ENCODE peak calls at places on chromosomes 11 and 22, in five cellular contexts. L, O, D, U and G are unnamed samples.

GRCh38 chr11:117097567-117098268 is 510 bp downstream of the SIK3 start:
- DNase-seq in D (peak; percentile 42), U (peak; percentile 49), O (peak; percentile 66), L (peak; percentile 89), G (peak; percentile 42)

GRCh38 chr22:24060375-24060788 is 49.3 kb downstream of the CABIN1 start:
- DNase-seq in L (no peak), O (no peak), U (no peak), D (peak; percentile 32), G (no peak)

GRCh38 chr22:17098379-17098819 is 13.6 kb downstream of the IL17RA start:
- DNase-seq in U (no peak), L (no peak), O (peak; percentile 31), D (no peak), G (no peak)

GRCh38 chr11:121961228-121961860 is 154.7 kb downstream of the BLID start:
- DNase-seq in L (no peak), D (no peak), U (no peak), O (no peak), G (no peak)

GRCh38 chr11:12531681-12532080 is 142.5 kb upstream of the TEAD1 start:
- DNase-seq in D (no peak), O (no peak), U (no peak), L (no peak), G (no peak)

GRCh38 chr11:105732611-105733010 is 122.7 kb downstream of the GRIA4 start:
- DNase-seq in L (no peak), O (no peak), U (no peak), D (no peak), G (no peak)

GRCh38 chr11:78643676-78644056 is 69.0 kb upstream of the NARS2 start:
- DNase-seq in U (no peak), L (no peak), D (no peak), O (no peak), G (no peak)

GRCh38 chr22:45273452-45274075 is 11.2 kb upstream of the UPK3A start:
- DNase-seq in D (no peak), L (no peak), O (no peak), U (no peak), G (no peak)

GRCh38 chr11:1890856-1891830 is 552 bp downstream of the PRR33 start:
- DNase-seq in L (no peak), U (no peak), O (no peak), D (peak; percentile 64), G (no peak)

GRCh38 chr11:121068787-121069186 is 32.3 kb upstream of the TECTA start:
- DNase-seq in L (no peak), U (no peak), O (no peak), D (no peak), G (no peak)

GRCh38 chr11:114343020-114343419 is 46.8 kb downstream of the NNMT start:
- DNase-seq in D (no peak), L (no peak), O (no peak), U (no peak), G (no peak)

GRCh38 chr22:43543522-43544281 is 131.9 kb downstream of the MPPED1 start:
- DNase-seq in L (no peak), U (peak; percentile 15), O (no peak), D (no peak), G (no peak)

GRCh38 chr11:109422755-109423113 is 744 bp downstream of the C11orf87 start:
- DNase-seq in L (peak; percentile 42), U (no peak), D (no peak), O (no peak), G (no peak)

GRCh38 chr22:44091021-44091721 is 67.1 kb downstream of the PARVB start:
- DNase-seq in U (no peak), O (peak; percentile 21), L (peak; percentile 43), D (no peak), G (no peak)

GRCh38 chr11:30585067-30585891 is 874 bp downstream of the MPPED2 start:
- DNase-seq in D (peak; percentile 57), O (no peak), L (peak; percentile 78), U (peak; percentile 51), G (peak; percentile 37)

GRCh38 chr22:39238966-39239510 is 5.7 kb downstream of the PDGFB start:
- DNase-seq in L (no peak), O (no peak), D (no peak), U (no peak), G (no peak)

GRCh38 chr11:10305964-10306918 is 1.4 kb downstream of the ADM start:
- DNase-seq in U (peak; percentile 61), D (no peak), L (peak; percentile 83), O (no peak), G (peak; percentile 30)

GRCh38 chr22:23763579-23764331 is 965 bp downstream of the C22orf15 start:
- DNase-seq in D (no peak), U (peak; percentile 74), L (no peak), O (peak; percentile 73), G (no peak)

GRCh38 chr11:131924446-131925240 is 554.2 kb downstream of the NTM start:
- DNase-seq in L (no peak), D (no peak), O (no peak), U (no peak), G (no peak)

GRCh38 chr11:107182983-107183382 is 164.7 kb upstream of the GUCY1A2 start:
- DNase-seq in O (no peak), D (no peak), L (no peak), U (no peak), G (no peak)

DNA sequence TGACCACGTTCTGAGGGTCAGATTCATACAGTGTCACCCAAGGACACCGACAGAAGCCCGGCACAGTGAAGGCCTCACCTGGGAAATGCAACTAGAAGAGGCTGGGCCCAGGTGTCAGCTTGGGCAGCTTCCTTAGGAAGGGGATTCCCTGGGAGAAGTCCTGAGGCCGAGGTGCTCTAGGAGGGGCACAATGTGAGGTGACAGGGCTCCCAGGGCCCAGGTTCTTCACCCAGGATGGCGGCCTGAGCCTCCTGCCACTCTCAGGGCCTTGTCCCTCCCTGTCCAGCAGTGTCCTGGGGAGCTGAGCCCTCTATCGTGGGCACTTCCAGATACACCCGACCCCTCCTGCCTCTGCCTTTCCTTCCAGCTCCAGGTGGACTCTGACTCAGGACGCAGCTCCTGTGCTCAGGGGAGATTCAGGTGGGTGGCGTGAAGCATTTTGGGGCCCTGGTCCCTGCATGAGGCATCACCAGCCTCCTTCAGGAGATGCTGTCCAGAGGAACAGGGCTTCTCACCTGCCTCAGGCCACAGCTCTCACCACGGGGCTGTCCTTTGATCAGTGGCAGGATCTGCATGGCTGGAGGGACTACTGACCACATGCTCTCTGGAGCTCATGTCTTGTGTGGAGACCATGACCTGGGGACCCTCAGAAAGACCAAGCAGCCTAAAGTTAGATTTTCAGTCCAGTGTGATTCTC is 58.6 kb downstream of the GGTLC2 start:
- DNase-seq in L (no peak), D (no peak), O (no peak), U (no peak), G (no peak)
- TF ChIP-seq CTCF in L (no peak), D (no peak), O (no peak), U (no peak), G (no peak)

DNA sequence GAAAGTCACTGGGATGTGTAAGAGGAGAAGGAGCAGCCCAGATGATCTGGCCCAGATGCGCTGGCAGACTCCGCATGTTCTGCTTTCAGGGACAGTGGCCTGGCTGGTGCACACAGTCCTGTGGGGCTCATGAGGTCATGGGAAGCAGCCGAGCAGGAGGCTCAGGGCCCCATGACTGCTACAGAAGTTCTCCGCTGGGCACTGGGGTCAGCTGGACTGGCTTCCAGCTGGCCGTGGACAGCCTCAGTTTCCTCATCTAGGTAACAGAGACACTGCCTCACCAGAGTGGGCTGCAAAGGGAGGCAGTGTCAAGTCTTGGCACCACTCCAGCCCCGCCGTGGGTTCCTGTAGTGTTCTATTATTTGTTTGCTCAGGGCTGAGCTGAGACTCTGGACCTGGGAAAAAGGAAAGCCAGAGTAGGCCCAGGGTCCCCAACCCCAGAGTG is 45.1 kb downstream of the MED15 start:
- DNase-seq in U (no peak), O (no peak), D (peak; percentile 98), L (peak; percentile 88), G (peak; percentile 90)
- H3K27ac ChIP-seq in U (no peak overlapping the region), O (no peak overlapping the region), D (peak overlapping the region; percentile 85), L (peak overlapping the region; percentile 78), G (peak overlapping the region; percentile 95)

GRCh38 chr11:46119352-46120216 is 1.7 kb downstream of the PHF21A start:
- DNase-seq in U (no peak), D (peak; percentile 76), O (peak; percentile 74), L (peak; percentile 80), G (peak; percentile 35)

GRCh38 chr11:46120361-46120710 is 918 bp downstream of the PHF21A start:
- DNase-seq in U (no peak), L (peak; percentile 81), O (peak; percentile 39), D (peak; percentile 44), G (peak; percentile 24)

GRCh38 chr11:46119053-46119351 is 2.3 kb downstream of the PHF21A start:
- DNase-seq in D (no peak), U (no peak), L (no peak), O (no peak), G (no peak)

GRCh38 chr11:46116007-46116711 is 5.1 kb downstream of the PHF21A start:
- DNase-seq in U (no peak), L (no peak), D (no peak), O (no peak), G (no peak)

DNA sequence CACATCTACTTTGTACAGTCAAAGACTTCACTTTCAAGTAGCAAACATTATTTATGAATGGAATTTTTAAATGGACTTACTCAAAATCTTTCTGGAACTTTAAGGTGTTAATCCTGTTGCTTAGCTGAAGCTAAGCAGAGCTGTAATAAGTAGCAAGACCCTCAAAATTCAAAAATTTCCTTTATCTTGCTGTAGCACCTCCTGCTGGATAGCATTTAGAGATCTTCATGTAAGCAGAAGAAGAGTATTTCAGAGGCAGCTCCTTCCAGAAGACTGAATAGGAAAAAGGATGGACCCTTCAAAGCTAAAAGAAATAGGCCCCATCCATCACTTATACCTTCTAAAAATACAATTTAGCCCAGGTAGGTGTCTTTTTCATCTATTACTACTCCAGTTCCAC is 3.4 kb downstream of the PHF21A start:
- DNase-seq in D (no peak), L (no peak), U (no peak), O (peak; percentile 44), G (no peak)
- TF ChIP-seq CTCF in D (no peak), L (no peak), U (peak; percentile 60), O (peak; percentile 84), G (peak; percentile 19)

GRCh38 chr11:64768300-64768694 is 8.5 kb upstream of the PYGM start:
- DNase-seq in U (no peak), L (no peak), O (no peak), D (peak; percentile 11), G (no peak)

GRCh38 chr11:64765291-64765803 is 5.6 kb upstream of the PYGM start:
- DNase-seq in O (no peak), L (peak; percentile 70), D (peak; percentile 48), U (peak; percentile 72), G (no peak)

GRCh38 chr11:64767344-64768299 is 7.8 kb upstream of the PYGM start:
- DNase-seq in L (peak; percentile 86), O (peak; percentile 78), D (peak; percentile 83), U (peak; percentile 90), G (peak; percentile 63)

GRCh38 chr11:64765841-64766682 is 6.3 kb upstream of the PYGM start:
- DNase-seq in L (peak; percentile 77), O (no peak), D (peak; percentile 62), U (peak; percentile 41), G (no peak)

GRCh38 chr11:64766881-64767280 is 7.1 kb upstream of the PYGM start:
- DNase-seq in L (peak; percentile 51), U (no peak), O (no peak), D (peak; percentile 20), G (no peak)
- H3K27ac ChIP-seq in L (no peak overlapping the region), U (no peak overlapping the region), O (no peak overlapping the region), D (no peak overlapping the region), G (peak overlapping the region; percentile 50)